ENCODE peak calls at places on chromosomes 12 and 14, in five cellular contexts. R, B, H, T and J are unnamed samples.

GRCh38 chr12:106976013-106976658 is 10.8 kb downstream of the MTERF2 start:
- DNase-seq in B (no peak), T (peak; percentile 87), R (no peak), H (no peak), J (no peak)

GRCh38 chr12:6241495-6241894 is 41.3 kb downstream of the CD9 start:
- DNase-seq in H (no peak), R (no peak), T (no peak), B (no peak), J (no peak)

GRCh38 chr12:19288603-19289244 is 150.6 kb upstream of the AEBP2 start:
- DNase-seq in R (peak; percentile 4), H (no peak), T (peak; percentile 70), B (no peak), J (no peak)

GRCh38 chr14:49641697-49642129 is 6.7 kb upstream of the DNAAF2 start:
- DNase-seq in T (peak; percentile 69), R (no peak), H (no peak), B (no peak), J (peak; percentile 6)

GRCh38 chr12:2543801-2544200 is 251.0 kb upstream of the FKBP4 start:
- DNase-seq in B (no peak), R (no peak), H (no peak), T (no peak), J (no peak)

GRCh38 chr12:30882706-30883105 is 43.8 kb upstream of the TSPAN11 start:
- DNase-seq in H (no peak), T (peak; percentile 37), B (no peak), R (no peak), J (no peak)

GRCh38 chr12:119802472-119802871 is 74.6 kb downstream of the CIT start:
- DNase-seq in B (peak; percentile 40), R (no peak), T (peak; percentile 45), H (no peak), J (no peak)

GRCh38 chr12:109440851-109441490 is 36.1 kb downstream of the KCTD10 start:
- DNase-seq in R (peak; percentile 91), H (no peak), T (no peak), B (no peak), J (peak; percentile 10)

GRCh38 chr14:67641902-67642749 is 22.4 kb downstream of the ARG2 start:
- DNase-seq in B (no peak), T (no peak), R (no peak), H (no peak), J (no peak)

GRCh38 chr14:68759017-68759569 is 33.8 kb downstream of the ZFP36L1 start:
- DNase-seq in R (no peak), T (no peak), B (no peak), H (no peak), J (no peak)

GRCh38 chr14:40368314-40368713 is 936.1 kb upstream of the FBXO33 start:
- DNase-seq in B (no peak), T (no peak), R (peak; percentile 35), H (no peak), J (peak; percentile 46)

GRCh38 chr14:87153391-87153790 is 839.6 kb downstream of the GALC start:
- DNase-seq in B (no peak), T (no peak), H (no peak), R (no peak), J (no peak)

GRCh38 chr12:58502236-58502635 is 418.1 kb downstream of the LRIG3 start:
- DNase-seq in B (no peak), R (peak; percentile 97), H (no peak), T (peak; percentile 13), J (peak; percentile 97)

GRCh38 chr12:105820407-105821140 is 318.2 kb downstream of the NUAK1 start:
- DNase-seq in H (no peak), R (no peak), B (no peak), T (peak; percentile 93), J (no peak)

GRCh38 chr12:108107293-108107692 is 21.8 kb upstream of the WSCD2 start:
- DNase-seq in T (no peak), R (no peak), B (no peak), H (no peak), J (no peak)

GRCh38 chr14:74505831-74506230 is 12.3 kb downstream of the ISCA2 start:
- DNase-seq in H (no peak), R (no peak), B (no peak), T (no peak), J (no peak)

GRCh38 chr14:104082807-104083206 is 2.7 kb upstream of the ASPG start:
- DNase-seq in B (no peak), R (no peak), H (no peak), T (no peak), J (no peak)

GRCh38 chr12:107254258-107254856 is 161.0 kb upstream of the CRY1 start:
- DNase-seq in T (no peak), R (no peak), H (no peak), B (no peak), J (no peak)

GRCh38 chr12:99745106-99745505 is 97.6 kb downstream of the GARIN6 start:
- DNase-seq in T (no peak), H (no peak), B (no peak), R (no peak), J (no peak)

GRCh38 chr12:95545731-95546490 is 5.4 kb downstream of the USP44 start:
- DNase-seq in R (peak; percentile 97), T (no peak), B (no peak), H (no peak), J (peak; percentile 70)

GRCh38 chr14:70780396-70781075 is 28.8 kb downstream of the MAP3K9 start:
- DNase-seq in T (no peak), B (peak; percentile 11), R (no peak), H (no peak), J (no peak)

GRCh38 chr12:32533971-32534590 is 134.7 kb downstream of the FGD4 start:
- DNase-seq in H (no peak), T (peak; percentile 96), B (no peak), R (no peak), J (peak; percentile 67)

GRCh38 chr12:8849785-8850184 is 27.4 kb downstream of the A2ML1 start:
- DNase-seq in H (no peak), B (no peak), R (no peak), T (no peak), J (no peak)

GRCh38 chr12:47054659-47055058 is 24.8 kb upstream of the PCED1B start:
- DNase-seq in T (no peak), B (no peak), R (no peak), H (no peak), J (no peak)

GRCh38 chr14:77033622-77034521 is 5.4 kb upstream of the IRF2BPL start:
- DNase-seq in R (peak; percentile 79), H (peak; percentile 86), B (peak; percentile 22), T (peak; percentile 80), J (peak; percentile 80)

GRCh38 chr12:30985814-30986452 is 59.4 kb downstream of the TSPAN11 start:
- DNase-seq in H (no peak), T (peak; percentile 78), B (peak; percentile 60), R (no peak), J (peak; percentile 67)

GRCh38 chr12:64674367-64674922 is 64.2 kb downstream of the RASSF3 start:
- DNase-seq in R (no peak), T (no peak), H (peak; percentile 46), B (no peak), J (no peak)

GRCh38 chr14:95318870-95319311 is 817 bp downstream of the CLMN start:
- DNase-seq in R (no peak), B (no peak), T (no peak), H (no peak), J (no peak)

GRCh38 chr12:67617619-67618018 is 30.9 kb upstream of the DYRK2 start:
- DNase-seq in R (no peak), T (no peak), B (no peak), H (no peak), J (no peak)

GRCh38 chr14:55417955-55418354 is 6.3 kb upstream of the ATG14 start:
- DNase-seq in R (no peak), T (no peak), B (no peak), H (no peak), J (no peak)

GRCh38 chr12:116827432-116827831 is 53.8 kb downstream of the HRK start:
- DNase-seq in T (no peak), R (no peak), H (no peak), B (no peak), J (no peak)